ENCODE peak calls at places on chromosomes 6 and 20, in seven cellular contexts. N is GM23248, S is A549, Q is right cardiac atrium, R is tibial artery, P is breast epithelium, X is H1. G is an unnamed sample. For H3K4me1, the result is how much of the 10 kb centered on the place peaks cover.

GRCh38 chr6:166929534-166930189 is 26.7 kb downstream of the RNASET2 start:
- DNase-seq in N (no peak), S (no peak), Q (no peak), R (no peak), P (no peak), X (no peak), G (no peak)

GRCh38 chr20:21509597-21510331 is 4.1 kb downstream of the NKX2-2 start:
- DNase-seq in N (peak), S (no peak), Q (no peak), R (no peak), P (no peak), X (no peak), G (no peak)

GRCh38 chr20:44993343-44993742 is 27.0 kb downstream of the STK4 start:
- DNase-seq in N (peak), S (no peak), Q (no peak), R (no peak), P (no peak), X (no peak), G (peak)

GRCh38 chr20:16215056-16215455 is 358.2 kb downstream of the KIF16B start:
- DNase-seq in N (no peak), S (no peak), Q (no peak), R (no peak), P (no peak), X (no peak), G (peak)

GRCh38 chr20:3919352-3919751 is 30.2 kb downstream of the PANK2 start:
- DNase-seq in N (peak), S (no peak), Q (no peak), R (no peak), P (no peak), X (no peak), G (peak)

GRCh38 chr20:44219287-44219686 is 8.7 kb upstream of the OSER1 start:
- DNase-seq in N (no peak), S (no peak), Q (no peak), R (no peak), P (no peak), X (no peak), G (no peak)

GRCh38 chr6:43953794-43954310 is 173.4 kb downstream of the MRPL14 start:
- DNase-seq in N (peak), S (no peak), Q (peak), R (no peak), P (no peak), X (peak), G (peak)

GRCh38 chr6:161242113-161242512 is 31.7 kb downstream of the AGPAT4 start:
- DNase-seq in N (no peak), S (no peak), Q (no peak), R (no peak), P (no peak), X (no peak), G (no peak)

GRCh38 chr6:42088101-42088591 is 37.8 kb downstream of the TAF8 start:
- DNase-seq in N (no peak), S (peak), Q (peak), R (no peak), P (no peak), X (no peak), G (no peak)

GRCh38 chr20:13031751-13032150 is 23.0 kb downstream of the SPTLC3 start:
- DNase-seq in N (no peak), S (no peak), Q (no peak), R (no peak), P (no peak), X (no peak), G (no peak)

GRCh38 chr6:28393912-28394662 is 5.5 kb downstream of the ZSCAN12 start:
- DNase-seq in N (peak), S (no peak), Q (no peak), R (no peak), P (no peak), X (no peak), G (peak)

GRCh38 chr6:291148-291696 is 1.1 kb upstream of the DUSP22 start:
- DNase-seq in N (peak), S (peak), Q (no peak), R (no peak), P (no peak), X (no peak), G (no peak)

GRCh38 chr20:48142258-48142657 is 357.0 kb upstream of the SULF2 start:
- DNase-seq in N (no peak), S (no peak), Q (no peak), R (no peak), P (no peak), X (no peak), G (no peak)

GRCh38 chr6:83311231-83311630 is 118.1 kb downstream of the RWDD2A start:
- DNase-seq in N (peak), S (no peak), Q (no peak), R (no peak), P (no peak), X (no peak), G (no peak)

GRCh38 chr20:54207053-54207742 is 689 bp upstream of the PFDN4 start:
- DNase-seq in N (no peak), S (no peak), Q (no peak), R (no peak), P (no peak), X (no peak), G (no peak)
- H3K4me3 ChIP-seq in N (peak), S (peak), Q (peak), R (peak), P (peak), X (peak), G (peak)

GRCh38 chr6:123527406-123527805 is 109.3 kb downstream of the TRDN start:
- DNase-seq in N (no peak), S (no peak), Q (no peak), R (no peak), P (no peak), X (no peak), G (no peak)
- H3K4me1 ChIP-seq in N (under half), S (under half), Q (under half), R (under half), P (under half), X (under half), G (under half)

GRCh38 chr6:139271056-139271455 is 20.7 kb downstream of the TXLNB start:
- DNase-seq in N (no peak), S (no peak), Q (no peak), R (no peak), P (no peak), X (no peak), G (no peak)

GRCh38 chr6:139265512-139266190 is 26.1 kb downstream of the TXLNB start:
- DNase-seq in N (no peak), S (no peak), Q (no peak), R (no peak), P (no peak), X (no peak), G (no peak)

GRCh38 chr6:139270249-139270648 is 21.5 kb downstream of the TXLNB start:
- DNase-seq in N (no peak), S (no peak), Q (no peak), R (no peak), P (no peak), X (no peak), G (no peak)
- H3K4me3 ChIP-seq in N (no peak), S (no peak), Q (no peak), R (no peak), P (no peak), X (no peak), G (no peak)

DNA sequence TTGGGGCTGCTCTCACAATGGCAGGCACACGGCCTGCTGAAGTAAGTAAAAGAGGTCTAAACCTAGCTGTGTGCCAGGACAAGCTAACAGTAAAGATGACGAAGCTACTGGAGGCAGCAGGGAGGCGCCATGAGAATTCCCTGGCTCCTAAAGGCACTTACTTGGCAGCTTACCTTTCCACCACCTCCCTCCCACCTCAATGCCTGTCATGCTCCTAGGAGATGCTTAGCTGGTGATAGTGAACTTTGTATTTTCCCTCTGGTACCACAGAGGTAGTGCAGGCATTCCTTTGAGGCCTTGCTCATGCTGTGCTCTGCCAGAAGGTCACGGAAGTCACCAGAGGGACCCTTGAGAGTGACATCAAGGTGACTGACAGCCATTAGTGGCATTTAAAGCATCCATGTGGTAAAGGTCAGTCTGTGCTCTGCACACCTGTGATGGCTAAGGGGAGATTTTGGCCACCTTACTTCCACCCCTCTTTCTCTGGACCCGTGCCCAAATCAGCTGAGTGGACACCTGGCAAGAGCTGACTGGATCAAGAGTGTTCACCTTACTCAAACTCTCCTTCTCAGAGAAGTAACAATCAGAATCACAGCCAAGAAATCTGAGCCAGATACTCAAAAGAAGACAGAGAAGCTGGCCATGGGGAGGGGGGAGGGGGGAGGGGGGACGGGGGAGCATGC is 3.0 kb downstream of the FKBP1A start:
- DNase-seq in N (peak), S (no peak), Q (no peak), R (no peak), P (no peak), X (no peak), G (no peak)
- H3K4me1 ChIP-seq in N (under half), S (under half), Q (under half), R (under half), P (under half), X (under half), G (under half)

DNA sequence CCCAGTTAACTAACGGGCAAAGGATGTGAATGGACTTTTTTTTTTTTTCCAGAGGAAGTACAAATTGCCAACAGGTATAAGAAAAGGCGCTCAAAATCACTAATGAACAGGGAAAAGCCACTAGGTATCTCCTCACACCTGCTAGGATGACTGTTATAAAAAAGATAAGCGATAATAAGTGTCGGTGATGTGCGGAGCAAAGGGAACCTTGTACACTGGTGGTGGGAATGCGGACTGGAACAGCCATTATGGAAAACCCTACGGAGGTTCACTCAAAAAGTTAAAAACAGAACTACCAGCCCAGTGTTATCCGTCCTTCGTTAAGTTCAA is 787 bp upstream of the RAB32 start:
- DNase-seq in N (peak), S (no peak), Q (no peak), R (no peak), P (no peak), X (no peak), G (no peak)
- H3K4me3 ChIP-seq in N (peak), S (peak), Q (peak), R (peak), P (peak), X (peak), G (peak)

DNA sequence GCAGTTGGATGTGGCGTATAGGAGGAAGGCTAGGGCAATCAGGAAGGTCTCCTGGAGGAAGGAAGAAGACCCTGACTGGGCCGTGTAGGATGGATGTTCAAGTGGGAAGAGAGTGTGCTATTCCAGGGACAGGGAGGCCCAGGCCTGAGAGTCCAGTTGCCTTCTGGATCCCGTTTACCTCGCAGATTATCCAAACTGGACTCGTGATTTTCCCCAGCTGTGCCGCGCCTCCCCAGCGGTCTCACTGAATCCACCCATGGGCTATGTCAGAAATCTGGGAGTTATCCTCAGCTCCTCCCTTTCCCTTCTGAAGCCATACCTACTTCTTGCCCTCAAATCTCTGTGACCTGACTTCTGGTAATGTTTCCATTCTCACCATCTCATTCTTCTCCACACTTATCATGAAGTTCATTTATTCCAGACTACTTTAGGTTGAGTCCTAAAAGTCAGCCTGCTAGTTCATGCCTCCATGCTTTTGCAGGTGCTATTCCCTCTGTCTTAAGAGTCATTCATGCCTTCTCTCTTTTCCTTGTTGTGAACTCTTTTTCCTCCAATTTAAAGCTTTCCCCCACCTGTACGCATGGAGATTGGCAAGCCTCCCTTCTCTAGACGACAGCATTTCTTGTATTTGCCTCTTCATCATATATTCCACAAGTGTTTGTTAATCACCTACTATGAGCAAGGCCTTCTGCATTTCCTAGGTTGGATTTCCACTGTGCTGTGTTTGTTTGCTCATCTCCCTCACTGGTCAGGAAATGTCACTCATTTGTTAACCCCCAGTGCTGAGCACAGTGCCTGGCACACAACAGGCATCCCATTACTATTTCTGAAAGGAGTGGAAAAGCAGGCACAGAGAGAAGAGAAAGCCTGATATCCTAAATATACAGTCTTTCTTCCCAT is 2.7 kb downstream of the SDCBP2 start:
- DNase-seq in N (peak), S (peak), Q (peak), R (peak), P (no peak), X (no peak), G (peak)
- H3K4me1 ChIP-seq in N (half or more), S (under half), Q (under half), R (under half), P (under half), X (under half), G (half or more)

DNA sequence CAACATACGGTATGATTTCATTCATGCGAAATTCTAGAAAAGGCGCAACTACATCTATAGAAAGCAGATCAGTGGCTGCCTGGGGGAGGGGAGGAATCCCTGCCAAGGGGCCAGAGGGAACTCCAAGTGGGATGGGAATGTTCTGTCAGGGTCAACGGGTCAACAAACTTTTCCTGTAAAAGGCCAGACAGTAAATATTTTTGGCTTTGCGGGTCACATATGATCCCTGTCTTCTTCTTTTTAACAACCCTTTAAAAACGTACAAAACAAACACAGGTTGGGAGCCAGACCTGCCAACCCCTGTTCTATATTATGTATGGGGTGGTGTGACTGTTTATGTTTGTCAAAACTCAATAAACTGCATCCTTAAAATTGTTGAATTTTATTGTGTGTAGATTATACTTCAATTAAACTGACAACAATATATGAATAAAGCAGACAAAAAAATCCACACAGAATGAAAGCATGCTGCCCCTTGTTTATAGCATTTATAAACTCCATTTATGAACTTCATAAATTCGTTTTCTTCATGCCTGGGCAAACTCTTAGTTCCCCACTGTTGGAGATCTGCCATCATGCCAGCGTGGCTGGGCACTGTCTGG is 56.6 kb upstream of the TRAF3IP2 start:
- DNase-seq in N (no peak), S (no peak), Q (no peak), R (no peak), P (no peak), X (no peak), G (no peak)
- H3K4me3 ChIP-seq in N (no peak), S (no peak), Q (no peak), R (no peak), P (no peak), X (peak), G (no peak)

GRCh38 chr6:35731414-35731735 is 5.5 kb upstream of the ARMC12 start:
- DNase-seq in N (peak), S (peak), Q (peak), R (peak), P (peak), X (no peak), G (peak)
- H3K4me1 ChIP-seq in N (under half), S (half or more), Q (under half), R (half or more), P (under half), X (under half), G (half or more)